ENCODE peak calls at places on chromosomes 13 and 19, in eight cellular contexts. N is GM12878, A is K562, X is GM23338, H is Panc1, J is HCT116, M is upper lobe of left lung, K is HepG2. B is an unnamed sample. For H3K4me1, the result is how much of the 10 kb centered on the place peaks cover.

GRCh38 chr13:59391696-59392095 is 772.0 kb downstream of the DIAPH3 start:
- ATAC-seq in N (peak), A (peak), X (peak), H (no peak), J (peak), M (peak), K (peak), B (peak)

GRCh38 chr19:7216373-7216902 is 77.8 kb downstream of the INSR start:
- ATAC-seq in N (peak), A (no peak), X (no peak), H (no peak), J (no peak), M (no peak), K (no peak), B (no peak)

GRCh38 chr13:23288564-23288963 is 107.8 kb downstream of the SGCG start:
- ATAC-seq in N (no peak), A (no peak), X (no peak), H (no peak), J (no peak), M (peak), K (no peak), B (peak)

GRCh38 chr19:20351244-20351643 is 184.2 kb downstream of the ZNF486 start:
- ATAC-seq in N (no peak), A (no peak), X (no peak), H (no peak), J (no peak), M (no peak), K (no peak), B (no peak)

GRCh38 chr13:114324334-114324733 is 10.0 kb downstream of the CHAMP1 start:
- ATAC-seq in N (no peak), A (no peak), X (no peak), H (no peak), J (no peak), M (no peak), K (no peak), B (no peak)

GRCh38 chr19:19355606-19356139 is 35.0 kb downstream of the MAU2 start:
- ATAC-seq in N (no peak), A (no peak), X (no peak), H (no peak), J (no peak), M (no peak), K (no peak), B (no peak)

GRCh38 chr13:80463673-80464352 is 122.9 kb upstream of the SPRY2 start:
- ATAC-seq in N (no peak), A (no peak), X (no peak), H (no peak), J (no peak), M (no peak), K (no peak), B (no peak)

GRCh38 chr13:40130871-40131636 is 475.6 kb downstream of the COG6 start:
- ATAC-seq in N (no peak), A (no peak), X (no peak), H (no peak), J (peak), M (no peak), K (peak), B (no peak)

GRCh38 chr13:60869225-60869624 is 472.2 kb downstream of the TDRD3 start:
- ATAC-seq in N (no peak), A (no peak), X (no peak), H (no peak), J (no peak), M (no peak), K (no peak), B (no peak)

GRCh38 chr13:73898899-73899298 is 235.3 kb downstream of the KLF12 start:
- ATAC-seq in N (no peak), A (no peak), X (no peak), H (no peak), J (no peak), M (no peak), K (no peak), B (no peak)

GRCh38 chr13:99415851-99416331 is 85.4 kb upstream of the TM9SF2 start:
- ATAC-seq in N (no peak), A (no peak), X (no peak), H (no peak), J (no peak), M (peak), K (no peak), B (no peak)

GRCh38 chr13:38473305-38473704 is 123.7 kb downstream of the UFM1 start:
- ATAC-seq in N (no peak), A (no peak), X (no peak), H (no peak), J (no peak), M (no peak), K (no peak), B (no peak)

GRCh38 chr13:37747071-37747612 is 122.4 kb downstream of the TRPC4 start:
- ATAC-seq in N (no peak), A (no peak), X (no peak), H (no peak), J (no peak), M (no peak), K (no peak), B (no peak)

GRCh38 chr13:61162636-61163035 is 253.0 kb downstream of the PCDH20 start:
- ATAC-seq in N (no peak), A (no peak), X (no peak), H (no peak), J (no peak), M (no peak), K (no peak), B (peak)

GRCh38 chr13:44224433-44225149 is 149.0 kb upstream of the SERP2 start:
- ATAC-seq in N (no peak), A (no peak), X (no peak), H (no peak), J (no peak), M (peak), K (no peak), B (peak)

GRCh38 chr19:16715613-16716012 is 4.0 kb upstream of the NWD1 start:
- ATAC-seq in N (peak), A (no peak), X (no peak), H (no peak), J (no peak), M (no peak), K (no peak), B (no peak)

DNA sequence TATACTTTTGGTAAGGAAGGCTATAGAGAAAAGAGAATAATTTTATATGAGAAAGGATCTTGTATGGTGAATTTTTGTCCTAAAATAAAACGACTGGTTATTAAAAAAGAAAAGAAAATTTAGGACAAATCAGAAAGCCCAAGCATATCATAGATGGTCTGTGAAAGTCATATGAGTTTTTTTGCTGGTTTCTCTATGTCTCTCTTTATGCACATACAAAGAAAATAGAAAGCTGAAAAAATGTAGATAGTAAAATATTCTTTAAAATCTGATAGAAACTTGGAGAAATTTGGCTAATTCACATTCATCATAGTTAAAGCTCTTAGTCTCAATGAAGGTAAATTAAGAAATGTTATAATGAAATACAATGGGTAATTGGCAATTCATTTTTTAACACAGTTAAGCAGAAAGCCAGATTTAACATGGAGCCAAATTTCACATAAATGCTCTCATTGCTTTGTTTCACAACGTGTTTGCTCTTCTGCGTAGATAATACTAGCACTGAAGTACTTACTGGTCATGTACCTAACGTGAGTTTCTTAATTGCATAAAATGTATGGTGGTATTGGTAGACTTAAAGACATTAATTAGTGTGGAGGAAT is 621.5 kb upstream of the ATXN8OS start:
- ATAC-seq in N (no peak), A (no peak), X (no peak), H (no peak), J (no peak), M (no peak), K (no peak), B (no peak)
- TF ChIP-seq POLR2AphosphoS5 in N (no peak), A (no peak), X (no peak), H (no peak), J (no peak), M (no peak), K (no peak), B (no peak)

GRCh38 chr13:41179593-41180250 is 14.6 kb downstream of the KBTBD7 start:
- ATAC-seq in N (no peak), A (peak), X (no peak), H (no peak), J (no peak), M (no peak), K (no peak), B (no peak)
- H3K27ac ChIP-seq in N (no peak), A (peak), X (no peak), H (no peak), J (no peak), M (no peak), K (no peak), B (no peak)

DNA sequence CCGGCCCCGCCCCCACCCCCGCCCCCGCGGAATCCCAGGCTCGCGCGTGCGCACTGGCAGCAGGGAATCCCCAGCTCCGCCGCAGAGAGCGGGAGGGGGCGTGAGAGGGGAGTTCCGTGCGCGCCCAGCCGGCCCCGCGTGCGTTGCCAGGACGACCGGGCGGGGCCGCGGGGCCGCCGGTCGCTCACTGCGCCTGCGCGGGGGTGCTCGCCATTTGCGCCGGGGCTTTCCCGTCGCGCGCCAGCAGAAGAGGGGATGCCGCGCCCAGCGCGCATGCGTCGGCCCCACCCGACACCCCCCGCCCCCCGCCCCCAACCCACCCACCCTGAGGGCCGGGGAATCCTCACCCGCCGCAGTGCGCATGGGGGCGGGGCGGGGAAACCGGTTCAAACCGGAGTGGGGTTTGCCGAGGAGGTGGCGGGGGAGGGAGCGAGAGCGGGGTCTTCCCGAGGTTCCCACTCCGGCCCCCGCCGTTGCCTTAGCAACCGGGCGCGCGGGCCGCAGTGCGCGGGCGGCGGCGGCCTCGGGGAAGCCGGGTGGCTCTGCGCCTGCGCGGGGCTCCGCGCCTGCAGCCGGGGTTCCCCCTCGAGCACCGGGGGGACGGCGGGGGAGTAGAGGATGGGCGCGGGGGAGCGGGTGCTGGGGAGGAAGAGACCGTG is 15.1 kb downstream of the CCDC124 start:
- ATAC-seq in N (peak), A (peak), X (peak), H (peak), J (peak), M (peak), K (peak), B (peak)
- H3K4me1 ChIP-seq in N (under half), A (half or more), X (under half), H (under half), J (half or more), M (under half), K (half or more), B (half or more)

GRCh38 chr19:3701200-3701599 is 932 bp upstream of the PIP5K1C start:
- ATAC-seq in N (no peak), A (no peak), X (no peak), H (no peak), J (no peak), M (no peak), K (no peak), B (no peak)

GRCh38 chr19:3698386-3698950 is 1.8 kb downstream of the PIP5K1C start:
- ATAC-seq in N (peak), A (peak), X (no peak), H (no peak), J (no peak), M (no peak), K (peak), B (no peak)

GRCh38 chr19:3699071-3699740 is 1.1 kb downstream of the PIP5K1C start:
- ATAC-seq in N (peak), A (peak), X (no peak), H (peak), J (no peak), M (peak), K (peak), B (peak)

GRCh38 chr19:3699741-3700241 is 477 bp downstream of the PIP5K1C start:
- ATAC-seq in N (no peak), A (peak), X (peak), H (peak), J (no peak), M (peak), K (peak), B (peak)

GRCh38 chr19:3700242-3701032 is at the start of gene PIP5K1C:
- ATAC-seq in N (peak), A (peak), X (peak), H (peak), J (peak), M (peak), K (peak), B (peak)
- TF ChIP-seq POLR2AphosphoS5 in N (no peak), A (peak), X (peak), H (no peak), J (peak), M (peak), K (no peak), B (peak)

GRCh38 chr19:447064-447426 is 13.8 kb downstream of the SHC2 start:
- ATAC-seq in N (no peak), A (no peak), X (no peak), H (no peak), J (no peak), M (no peak), K (no peak), B (no peak)
- H3K27ac ChIP-seq in N (no peak), A (no peak), X (no peak), H (no peak), J (no peak), M (peak), K (no peak), B (no peak)

DNA sequence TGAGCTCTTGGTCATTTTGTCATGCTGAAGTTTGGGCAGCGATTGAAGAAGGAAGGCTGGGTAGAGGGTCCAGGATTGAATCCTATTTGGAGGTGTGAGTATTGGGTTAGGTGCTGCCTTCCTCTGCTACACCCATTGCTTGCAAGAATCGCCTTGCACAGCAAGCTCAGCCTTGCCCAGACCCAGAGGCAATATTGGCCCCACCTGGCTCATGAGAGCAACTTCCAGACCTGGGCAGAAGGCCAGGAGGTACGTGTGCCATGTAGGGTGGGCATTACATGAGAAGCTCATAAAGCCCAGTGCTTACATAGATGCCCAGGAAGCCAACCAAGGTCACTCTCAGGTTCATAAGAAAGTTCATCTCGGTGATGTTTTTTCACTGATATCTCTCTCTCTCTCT is 718.0 kb downstream of the EFNB2 start:
- ATAC-seq in N (no peak), A (no peak), X (peak), H (no peak), J (no peak), M (no peak), K (no peak), B (no peak)
- H3K4me1 ChIP-seq in N (under half), A (under half), X (under half), H (under half), J (under half), M (under half), K (under half), B (under half)

B was measured in gastroesophageal sphincter.